ENCODE peak calls at places on chromosome 18, in four cellular contexts. I is HepG2, U is WTC11, W is K562. H is an unnamed sample.

GRCh38 chr18:65429601-65430000 is 321.2 kb upstream of the CDH7 start:
- DNase-seq in I (no peak), U (no peak), W (no peak), H (no peak)

GRCh38 chr18:36315736-36316135 is 18.2 kb downstream of the FHOD3 start:
- DNase-seq in I (no peak), U (no peak), W (no peak), H (no peak)

GRCh38 chr18:42086288-42086687 is 131.3 kb downstream of the PIK3C3 start:
- DNase-seq in I (no peak), U (no peak), W (no peak), H (no peak)

GRCh38 chr18:37385846-37386435 is 179.7 kb downstream of the CELF4 start:
- DNase-seq in I (peak; percentile 13), U (no peak), W (peak; percentile 28), H (peak; percentile 27)

GRCh38 chr18:63964908-63965307 is 5.0 kb upstream of the SERPINB8 start:
- DNase-seq in I (peak; percentile 20), U (no peak), W (no peak), H (no peak)

GRCh38 chr18:57627488-57627887 is 5.9 kb upstream of the NARS1 start:
- DNase-seq in I (no peak), U (no peak), W (no peak), H (no peak)

GRCh38 chr18:54388203-54389142 is 30.8 kb downstream of the C18orf54 start:
- DNase-seq in I (peak; percentile 80), U (peak; percentile 53), W (peak; percentile 53), H (peak; percentile 62)

GRCh38 chr18:68298340-68298739 is 416.6 kb downstream of the TMX3 start:
- DNase-seq in I (no peak), U (no peak), W (no peak), H (no peak)

GRCh38 chr18:54357082-54357659 is 487 bp downstream of the STARD6 start:
- DNase-seq in I (no peak), U (peak; percentile 13), W (no peak), H (no peak)

GRCh38 chr18:58581265-58581664 is 47.6 kb downstream of the ALPK2 start:
- DNase-seq in I (no peak), U (peak; percentile 36), W (no peak), H (peak; percentile 31)

GRCh38 chr18:58937913-58938312 is 73.2 kb downstream of the ZNF532 start:
- DNase-seq in I (no peak), U (no peak), W (no peak), H (no peak)

GRCh38 chr18:79570266-79571201 is 109.1 kb upstream of the CTDP1 start:
- DNase-seq in I (no peak), U (no peak), W (no peak), H (no peak)

GRCh38 chr18:80170395-80171094 is 61.5 kb downstream of the ADNP2 start:
- DNase-seq in I (no peak), U (no peak), W (no peak), H (no peak)

GRCh38 chr18:79245517-79246001 is 150.2 kb upstream of the NFATC1 start:
- DNase-seq in I (no peak), U (no peak), W (no peak), H (peak; percentile 20)

GRCh38 chr18:59268722-59269562 is 4.3 kb downstream of the RAX start:
- DNase-seq in I (peak; percentile 13), U (peak; percentile 84), W (peak; percentile 37), H (peak; percentile 57)

GRCh38 chr18:57961876-57962505 is 82.0 kb upstream of the NEDD4L start:
- DNase-seq in I (no peak), U (no peak), W (no peak), H (no peak)

GRCh38 chr18:74266161-74266560 is 25.6 kb downstream of the CYB5A start:
- DNase-seq in I (peak; percentile 85), U (no peak), W (no peak), H (peak; percentile 26)

GRCh38 chr18:79523738-79524180 is 128.0 kb downstream of the NFATC1 start:
- DNase-seq in I (no peak), U (no peak), W (no peak), H (no peak)

DNA sequence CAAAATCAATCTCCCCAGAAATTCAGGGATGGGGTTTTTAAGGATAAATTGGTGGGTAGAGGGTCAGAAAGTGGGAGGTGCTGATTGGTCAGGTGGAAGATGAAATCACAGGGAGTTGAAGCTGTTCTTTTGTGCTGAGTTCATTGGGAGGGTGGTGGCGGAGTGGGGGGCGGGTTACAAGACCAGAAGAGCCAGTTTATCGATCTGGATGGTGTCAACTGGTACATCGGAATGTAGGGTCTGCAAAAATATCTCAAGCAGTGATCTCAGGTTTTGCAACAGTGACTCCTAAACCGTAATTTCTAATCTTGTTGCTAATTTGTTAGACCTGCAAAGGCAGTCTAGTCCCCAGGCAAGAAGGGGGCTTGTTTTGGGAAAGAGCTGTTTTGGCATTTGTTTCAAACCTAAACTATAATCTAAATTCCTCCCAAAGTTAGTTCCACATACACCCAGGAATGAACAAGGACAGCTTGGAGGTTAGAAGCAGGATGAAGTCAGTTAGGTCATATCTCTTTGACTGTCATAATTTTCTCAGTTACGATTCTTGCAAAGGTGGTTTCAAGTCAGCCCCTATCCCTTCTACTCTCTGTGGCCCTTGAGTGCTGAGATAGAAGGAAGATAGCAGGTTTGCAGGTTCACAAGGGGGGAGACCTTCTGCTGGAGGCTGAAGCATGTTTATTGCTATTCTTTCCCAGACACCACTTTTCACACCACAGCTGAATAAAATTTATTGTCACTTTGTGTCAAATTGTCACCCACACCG is 12.3 kb upstream of the CXXC1 start:
- DNase-seq in I (no peak), U (no peak), W (no peak), H (no peak)
- TF ChIP-seq MAX in I (no peak), U (no peak), W (no peak), H (no peak)

GRCh38 chr18:27014841-27015240 is 149.3 kb upstream of the AQP4 start:
- DNase-seq in I (peak; percentile 8), U (no peak), W (no peak), H (no peak)

GRCh38 chr18:27017901-27018500 is 152.5 kb upstream of the AQP4 start:
- DNase-seq in I (peak; percentile 19), U (no peak), W (no peak), H (peak; percentile 13)
- TF ChIP-seq NR3C1 in I (no peak), U (no peak), W (no peak), H (no peak)

DNA sequence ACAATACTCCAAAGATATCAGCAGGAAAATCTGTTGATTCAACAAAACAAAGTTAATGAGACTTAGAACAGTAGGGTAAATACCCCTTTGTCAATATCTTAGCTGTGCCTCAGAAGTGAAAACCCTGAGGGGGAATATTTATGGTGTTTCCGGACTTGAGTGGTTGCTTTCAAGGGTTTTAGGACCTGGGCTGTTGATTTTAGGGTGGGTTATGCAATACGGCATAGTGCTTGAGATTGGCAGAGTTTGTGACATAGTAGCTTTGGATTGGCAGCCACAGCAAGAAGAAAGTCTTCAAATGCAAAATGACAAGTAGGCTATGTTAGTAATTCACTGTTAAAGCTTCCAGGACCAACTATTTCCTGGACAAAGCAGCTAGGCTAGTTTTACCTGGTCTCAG is 826.3 kb upstream of the CDH2 start:
- DNase-seq in I (no peak), U (no peak), W (no peak), H (no peak)
- TF ChIP-seq MAX in I (no peak), U (no peak), W (no peak), H (no peak)

DNA sequence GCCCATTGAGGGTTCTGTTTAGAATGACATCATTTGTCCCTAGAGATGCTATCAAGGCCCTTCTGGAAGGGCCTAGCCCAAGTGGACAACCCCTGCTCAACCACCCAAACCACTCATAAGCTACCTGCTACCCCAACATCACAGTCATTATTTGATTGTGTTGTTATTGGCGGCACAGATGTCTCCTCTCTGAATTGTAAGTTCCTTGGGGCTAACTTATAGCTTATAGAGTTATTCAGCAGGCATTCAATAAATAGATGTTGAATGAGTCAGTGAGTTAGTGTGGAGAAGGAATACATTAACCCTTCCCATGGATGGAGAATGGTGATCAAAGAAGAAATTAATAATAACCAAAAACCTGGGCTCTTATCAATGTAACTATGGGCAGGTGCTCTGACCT is 80.0 kb downstream of the ACAA2 start:
- DNase-seq in I (no peak), U (no peak), W (no peak), H (no peak)
- TF ChIP-seq NR3C1 in I (no peak), U (no peak), W (no peak), H (no peak)

GRCh38 chr18:9160014-9160413 is 23.4 kb downstream of the ANKRD12 start:
- DNase-seq in I (no peak), U (no peak), W (no peak), H (no peak)
- TF ChIP-seq MAX in I (no peak), U (no peak), W (no peak), H (no peak)

DNA sequence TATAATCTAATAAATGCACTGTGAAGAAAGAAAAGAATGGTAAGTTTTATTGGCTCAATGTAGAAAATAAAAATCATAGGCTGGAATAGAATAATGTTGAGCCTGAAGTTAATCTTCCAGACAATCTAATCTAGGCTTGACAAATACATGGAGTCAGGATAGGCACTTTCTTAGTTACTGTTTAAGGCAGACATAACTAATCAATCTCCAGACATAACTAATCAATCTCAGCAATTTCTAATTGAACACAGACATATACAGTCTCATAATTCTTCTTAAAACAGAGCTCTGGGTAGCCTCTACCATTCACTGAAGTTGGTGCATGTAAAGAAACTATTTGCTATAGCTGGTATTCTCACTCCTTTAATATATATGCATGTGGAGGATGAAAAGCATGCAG is 150.1 kb upstream of the CTAGE1 start:
- DNase-seq in I (no peak), U (no peak), W (no peak), H (no peak)
- TF ChIP-seq NR3C1 in I (no peak), U (no peak), W (no peak), H (no peak)

DNA sequence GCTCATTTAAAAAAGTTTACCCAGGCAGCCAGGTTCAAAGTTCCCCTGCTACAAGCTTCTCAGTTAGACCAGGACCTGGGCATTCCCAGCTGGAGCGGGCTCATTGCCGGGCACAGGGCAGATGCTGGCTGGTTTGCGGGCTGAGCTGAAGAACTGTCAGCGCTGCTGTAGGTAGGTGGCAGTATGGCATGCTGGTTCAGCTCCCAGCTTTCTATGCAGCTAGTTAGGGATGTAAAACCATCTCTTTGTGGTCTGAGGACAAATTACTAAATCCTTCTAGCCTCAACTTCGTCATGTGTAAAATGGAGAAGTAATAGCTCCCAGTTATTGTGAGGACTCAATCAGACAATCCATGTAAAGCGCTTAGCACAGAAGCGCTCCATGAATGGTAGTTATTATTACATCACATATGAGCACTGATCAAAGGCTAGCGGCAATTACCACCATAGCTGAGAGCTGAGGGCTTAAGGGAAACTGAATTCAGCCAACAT is 2.4 kb upstream of the LDLRAD4 start:
- DNase-seq in I (peak; percentile 66), U (peak; percentile 51), W (no peak), H (peak; percentile 56)
- TF ChIP-seq MAX in I (no peak), U (no peak), W (no peak), H (no peak)

GRCh38 chr18:2655153-2655953 is at the start of gene SMCHD1:
- DNase-seq in I (peak; percentile 59), U (peak; percentile 74), W (peak; percentile 93), H (peak; percentile 27)

GRCh38 chr18:2654105-2654827 is 1.3 kb upstream of the SMCHD1 start:
- DNase-seq in I (no peak), U (no peak), W (no peak), H (no peak)

GRCh38 chr18:2655954-2656236 is 369 bp downstream of the SMCHD1 start:
- DNase-seq in I (no peak), U (no peak), W (no peak), H (peak; percentile 60)

GRCh38 chr18:2653467-2653866 is 2.1 kb upstream of the SMCHD1 start:
- DNase-seq in I (no peak), U (no peak), W (no peak), H (no peak)

DNA sequence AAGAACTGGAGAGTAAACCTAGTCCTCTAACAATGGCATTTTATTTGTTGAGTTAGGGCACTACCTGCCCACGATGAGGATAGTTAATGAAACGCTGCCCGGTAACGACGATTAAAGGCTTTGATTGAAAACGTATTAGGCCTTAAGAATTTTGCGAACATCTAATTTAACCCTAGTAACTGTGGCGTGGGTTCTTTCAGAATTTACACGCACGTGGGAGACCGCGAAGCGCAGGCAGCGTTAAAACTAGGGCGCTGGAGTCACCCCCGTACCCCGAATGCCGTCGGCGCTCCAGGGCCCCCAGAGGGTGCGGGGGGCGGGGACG is 736 bp upstream of the SMCHD1 start:
- DNase-seq in I (no peak), U (no peak), W (no peak), H (peak; percentile 29)
- TF ChIP-seq NR3C1 in I (no peak), U (no peak), W (no peak), H (no peak)